ENCODE peak calls at places on chromosomes 2 and 18, in ten cellular contexts. W is transverse colon, J is adrenal gland, D is tibial nerve, G is A549, P is GM12891, L is IMR-90, Y is HCT116, I is testis, T is suprapubic skin. M is an unnamed sample.

GRCh38 chr2:70947556-70948184 is 12.0 kb downstream of the ATP6V1B1 start:
- DNase-seq in T (no peak), I (peak), L (peak), J (no peak), G (no peak), W (no peak), Y (peak), P (no peak), D (no peak), M (no peak)

GRCh38 chr2:134715932-134716643 is 2.7 kb downstream of the TMEM163 start:
- DNase-seq in P (no peak), T (no peak), J (no peak), I (no peak), D (no peak), W (no peak), G (no peak), Y (no peak), L (no peak), M (no peak)

GRCh38 chr2:207625014-207625755 is at the start of gene METTL21A:
- DNase-seq in Y (peak), J (peak), L (peak), P (peak), T (peak), W (peak), D (peak), I (peak), G (peak), M (peak)

GRCh38 chr2:183339311-183339710 is 215.1 kb downstream of the NUP35 start:
- DNase-seq in L (no peak), I (no peak), Y (no peak), D (no peak), T (no peak), W (no peak), J (no peak), G (no peak), P (no peak), M (no peak)

GRCh38 chr2:232568161-232568560 is 17.7 kb downstream of the EIF4E2 start:
- DNase-seq in L (peak), Y (peak), P (no peak), T (no peak), I (no peak), D (no peak), W (no peak), G (peak), J (peak), M (no peak)

GRCh38 chr2:100978582-100979051 is 23.5 kb upstream of the RPL31 start:
- DNase-seq in W (peak), J (no peak), G (no peak), T (peak), Y (no peak), L (peak), I (no peak), P (no peak), D (no peak), M (no peak)

GRCh38 chr18:75125359-75126331 is 83.3 kb downstream of the PTGR3 start:
- DNase-seq in T (peak), D (no peak), G (no peak), L (no peak), W (no peak), P (no peak), Y (no peak), J (no peak), I (no peak), M (no peak)

GRCh38 chr2:159890945-159891588 is 93.1 kb upstream of the CD302 start:
- DNase-seq in J (no peak), W (no peak), D (no peak), G (no peak), T (no peak), Y (no peak), I (no peak), L (no peak), P (no peak), M (no peak)

GRCh38 chr2:171244970-171245782 is 84.5 kb upstream of the TLK1 start:
- DNase-seq in J (no peak), W (no peak), L (peak), D (no peak), I (no peak), T (no peak), G (no peak), P (no peak), Y (no peak), M (no peak)

GRCh38 chr2:205684871-205685313 is 2.6 kb downstream of the NRP2 start:
- DNase-seq in D (no peak), L (peak), I (no peak), T (no peak), G (no peak), P (no peak), Y (no peak), W (no peak), J (peak), M (no peak)

GRCh38 chr18:3647636-3648035 is 197.7 kb downstream of the TGIF1 start:
- DNase-seq in T (no peak), G (no peak), Y (no peak), L (no peak), P (no peak), D (no peak), W (no peak), I (no peak), J (no peak), M (no peak)

GRCh38 chr2:171348056-171348455 is 85.7 kb downstream of the METTL8 start:
- DNase-seq in L (peak), G (no peak), T (no peak), W (no peak), I (no peak), Y (no peak), D (no peak), P (no peak), J (no peak), M (no peak)

GRCh38 chr18:35178260-35178659 is 62.6 kb upstream of the ZNF397 start:
- DNase-seq in W (no peak), Y (no peak), P (no peak), J (peak), D (no peak), T (no peak), L (peak), I (no peak), G (no peak), M (no peak)

GRCh38 chr18:52670903-52671302 is 330.9 kb downstream of the DCC start:
- DNase-seq in I (peak), Y (no peak), D (no peak), P (no peak), J (no peak), W (no peak), T (no peak), L (peak), G (peak), M (no peak)

GRCh38 chr2:165857881-165858280 is 63.8 kb upstream of the GALNT3 start:
- DNase-seq in G (no peak), P (no peak), L (peak), I (no peak), T (no peak), J (no peak), D (no peak), Y (no peak), W (no peak), M (no peak)

GRCh38 chr2:211329882-211330281 is 773.5 kb downstream of the CPS1 start:
- DNase-seq in J (no peak), W (no peak), Y (no peak), I (no peak), P (no peak), T (no peak), G (no peak), D (no peak), L (no peak), M (no peak)

GRCh38 chr2:43228782-43229659 is 2.6 kb upstream of the ZFP36L2 start:
- DNase-seq in L (no peak), T (no peak), J (no peak), I (no peak), Y (no peak), P (no peak), G (no peak), W (no peak), D (no peak), M (no peak)

GRCh38 chr2:136377423-136378382 is 259.8 kb upstream of the CXCR4 start:
- DNase-seq in J (no peak), Y (no peak), I (no peak), L (no peak), T (no peak), D (no peak), W (no peak), P (no peak), G (no peak), M (no peak)

GRCh38 chr2:192253692-192254091 is 59.0 kb upstream of the TMEFF2 start:
- DNase-seq in P (no peak), L (no peak), T (no peak), W (no peak), G (no peak), Y (no peak), J (no peak), D (no peak), I (no peak), M (no peak)

GRCh38 chr2:10835052-10835970 is 22.7 kb upstream of the PDIA6 start:
- DNase-seq in L (peak), W (peak), D (peak), T (no peak), J (peak), Y (peak), P (peak), I (peak), G (peak), M (peak)

GRCh38 chr2:230666885-230667712 is 45.5 kb upstream of the CAB39 start:
- DNase-seq in J (no peak), D (no peak), Y (no peak), L (peak), W (peak), P (no peak), T (no peak), I (no peak), G (no peak), M (no peak)

GRCh38 chr18:41378628-41379027 is 576.4 kb upstream of the PIK3C3 start:
- DNase-seq in G (no peak), P (no peak), W (no peak), J (no peak), T (no peak), L (peak), Y (no peak), D (no peak), I (no peak), M (no peak)

GRCh38 chr2:176976766-176977165 is 235.8 kb upstream of the HNRNPA3 start:
- DNase-seq in I (no peak), J (no peak), W (no peak), G (no peak), L (no peak), D (no peak), Y (no peak), T (no peak), P (no peak), M (no peak)

GRCh38 chr18:55334875-55335274 is 253.1 kb downstream of the TCF4 start:
- DNase-seq in J (no peak), P (no peak), Y (no peak), D (peak), I (peak), W (peak), T (no peak), L (no peak), G (no peak), M (no peak)

GRCh38 chr2:9918275-9918674 is 33.2 kb upstream of the GRHL1 start:
- DNase-seq in T (no peak), Y (no peak), P (no peak), D (no peak), W (no peak), J (no peak), L (peak), G (no peak), I (no peak), M (no peak)

GRCh38 chr2:218194880-218195279 is 22.1 kb upstream of the ARPC2 start:
- DNase-seq in P (no peak), I (no peak), D (no peak), Y (no peak), J (no peak), L (no peak), G (no peak), W (no peak), T (no peak), M (no peak)

GRCh38 chr2:102070058-102070642 is 72.4 kb upstream of the IL1R1 start:
- DNase-seq in P (no peak), D (peak), J (peak), T (no peak), W (peak), G (peak), L (peak), Y (no peak), I (peak), M (no peak)

GRCh38 chr18:23227729-23228075 is 92.4 kb downstream of the CABLES1 start:
- DNase-seq in W (no peak), I (no peak), Y (no peak), P (no peak), G (no peak), L (no peak), T (no peak), J (no peak), D (no peak), M (no peak)

GRCh38 chr2:19073522-19073921 is 284.9 kb downstream of the OSR1 start:
- DNase-seq in D (no peak), L (peak), P (no peak), T (no peak), J (no peak), W (no peak), G (peak), I (no peak), Y (peak), M (no peak)

GRCh38 chr2:111119004-111119846 is 1.5 kb upstream of the BCL2L11 start:
- DNase-seq in J (no peak), I (no peak), L (no peak), D (no peak), W (peak), P (no peak), T (peak), Y (no peak), G (no peak), M (no peak)

GRCh38 chr2:111119847-111120252 is 864 bp upstream of the BCL2L11 start:
- DNase-seq in T (no peak), D (no peak), L (no peak), J (no peak), I (no peak), W (peak), G (no peak), P (no peak), Y (no peak), M (no peak)

GRCh38 chr2:111121873-111122630 is 1.3 kb downstream of the BCL2L11 start:
- DNase-seq in Y (peak), I (peak), W (peak), D (peak), L (peak), G (peak), T (peak), P (no peak), J (peak), M (peak)

GRCh38 chr2:111121028-111121872 is 536 bp downstream of the BCL2L11 start:
- DNase-seq in G (no peak), T (peak), J (peak), Y (no peak), D (peak), P (no peak), L (no peak), I (peak), W (peak), M (no peak)

DNA sequence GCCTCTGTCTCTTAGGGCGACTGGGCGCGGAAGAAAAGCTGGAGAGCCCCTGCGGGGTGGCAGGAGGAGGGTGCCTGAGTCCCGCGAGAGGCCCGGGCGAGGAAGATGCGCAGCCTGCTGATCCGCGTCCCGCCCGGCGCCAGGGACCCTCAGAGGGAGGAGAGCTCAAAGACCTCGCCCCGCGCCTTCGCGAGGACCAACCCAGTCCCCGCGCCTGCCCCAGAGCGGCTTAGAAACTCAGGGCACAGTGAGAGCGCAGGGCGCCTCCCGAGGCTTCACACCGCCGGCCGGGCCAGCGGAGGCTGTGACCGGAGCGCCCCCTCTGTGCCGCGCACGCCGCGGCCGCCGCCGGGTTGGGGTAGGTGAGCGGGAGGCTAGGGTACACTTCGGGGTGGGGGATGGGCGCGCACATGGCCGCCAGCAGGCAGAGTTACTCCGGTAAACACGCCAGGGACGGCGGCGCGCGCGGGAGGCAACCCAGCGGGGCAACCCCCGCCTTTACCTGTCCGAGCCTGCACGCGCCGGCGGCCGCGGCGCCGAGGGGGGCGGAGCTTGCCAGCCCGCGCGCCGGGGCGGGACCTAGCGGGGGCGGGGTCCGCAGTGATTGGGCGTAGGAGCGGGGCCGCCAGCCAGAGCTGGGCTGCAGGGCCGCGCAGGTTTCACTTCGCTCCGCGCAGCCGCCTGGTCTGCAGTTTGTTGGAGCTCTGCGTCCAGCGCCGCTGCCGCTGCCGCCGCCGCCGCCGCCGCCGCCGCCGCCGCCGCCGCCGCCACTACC is at the start of gene BCL2L11:
- DNase-seq in I (peak), J (peak), P (peak), Y (peak), G (peak), L (peak), D (peak), W (peak), T (peak), M (peak)
- TF ChIP-seq POLR2A in I (peak), J (peak), P (no peak), Y (peak), G (peak), L (peak), D (peak), W (peak), T (peak), M (peak)

GRCh38 chr2:64453710-64454315 is at the start of gene LGALSL:
- DNase-seq in G (peak), L (peak), I (peak), Y (peak), J (peak), W (peak), T (peak), P (peak), D (peak), M (peak)
- TF ChIP-seq POLR2A in G (no peak), L (no peak), I (no peak), Y (peak), J (peak), W (peak), T (no peak), P (no peak), D (peak), M (peak)

GRCh38 chr18:79679552-79680099 is at the start of gene CTDP1:
- DNase-seq in G (peak), T (peak), L (peak), D (peak), Y (peak), P (peak), W (peak), J (peak), I (peak), M (peak)

GRCh38 chr18:79680891-79681339 is 1.3 kb downstream of the CTDP1 start:
- DNase-seq in P (no peak), L (no peak), J (peak), G (no peak), T (no peak), W (peak), I (no peak), Y (no peak), D (no peak), M (no peak)

GRCh38 chr18:79681484-79682387 is 2.1 kb downstream of the CTDP1 start:
- DNase-seq in I (no peak), P (no peak), J (no peak), G (no peak), W (peak), T (no peak), L (no peak), D (no peak), Y (no peak), M (no peak)

GRCh38 chr18:79678665-79679551 is 695 bp upstream of the CTDP1 start:
- DNase-seq in W (peak), L (peak), P (peak), D (peak), T (peak), I (peak), Y (peak), J (peak), G (peak), M (peak)

DNA sequence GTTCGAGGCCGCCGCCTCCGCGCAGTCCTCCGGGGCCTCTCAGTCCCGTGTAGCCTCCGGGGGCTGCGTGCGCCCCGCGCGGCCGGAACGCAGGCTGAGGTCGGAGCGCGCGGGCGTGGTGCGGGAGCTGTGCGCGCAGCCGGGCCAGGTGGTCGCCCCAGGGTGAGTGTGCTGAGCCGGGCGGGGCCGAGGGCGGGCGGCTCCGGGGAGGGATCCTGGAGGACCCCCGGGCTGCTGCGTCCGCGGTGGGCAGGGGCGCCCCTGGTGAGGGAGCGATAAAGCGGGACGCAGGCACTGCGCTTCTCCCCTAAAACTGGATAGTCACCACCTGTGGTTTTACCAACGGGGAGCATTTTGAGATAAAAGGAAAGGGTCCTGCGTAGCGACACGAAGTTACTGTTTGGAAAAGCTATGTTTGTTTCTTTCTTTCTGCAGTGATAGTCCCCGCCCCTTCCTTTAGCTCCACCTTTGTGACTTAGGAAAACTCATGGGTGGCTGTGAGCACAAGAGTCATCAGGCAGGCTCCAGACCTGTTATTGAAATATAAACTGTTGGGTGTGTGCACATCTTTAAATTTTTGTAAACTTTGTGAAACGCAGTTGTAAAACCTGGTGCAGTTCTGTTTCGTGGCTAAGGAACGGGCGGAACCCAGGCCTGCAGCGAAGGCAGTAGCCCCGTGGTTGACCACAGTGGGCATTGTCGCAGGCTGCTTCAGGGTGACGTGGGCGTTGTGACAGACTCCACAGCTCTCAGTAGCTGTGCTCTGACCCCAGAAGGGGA is 687 bp downstream of the CTDP1 start:
- DNase-seq in J (peak), G (peak), Y (no peak), I (peak), P (no peak), D (peak), T (no peak), W (peak), L (peak), M (no peak)
- TF ChIP-seq POLR2A in J (peak), G (no peak), Y (no peak), I (no peak), P (no peak), D (no peak), T (no peak), W (peak), L (no peak), M (no peak)

DNA sequence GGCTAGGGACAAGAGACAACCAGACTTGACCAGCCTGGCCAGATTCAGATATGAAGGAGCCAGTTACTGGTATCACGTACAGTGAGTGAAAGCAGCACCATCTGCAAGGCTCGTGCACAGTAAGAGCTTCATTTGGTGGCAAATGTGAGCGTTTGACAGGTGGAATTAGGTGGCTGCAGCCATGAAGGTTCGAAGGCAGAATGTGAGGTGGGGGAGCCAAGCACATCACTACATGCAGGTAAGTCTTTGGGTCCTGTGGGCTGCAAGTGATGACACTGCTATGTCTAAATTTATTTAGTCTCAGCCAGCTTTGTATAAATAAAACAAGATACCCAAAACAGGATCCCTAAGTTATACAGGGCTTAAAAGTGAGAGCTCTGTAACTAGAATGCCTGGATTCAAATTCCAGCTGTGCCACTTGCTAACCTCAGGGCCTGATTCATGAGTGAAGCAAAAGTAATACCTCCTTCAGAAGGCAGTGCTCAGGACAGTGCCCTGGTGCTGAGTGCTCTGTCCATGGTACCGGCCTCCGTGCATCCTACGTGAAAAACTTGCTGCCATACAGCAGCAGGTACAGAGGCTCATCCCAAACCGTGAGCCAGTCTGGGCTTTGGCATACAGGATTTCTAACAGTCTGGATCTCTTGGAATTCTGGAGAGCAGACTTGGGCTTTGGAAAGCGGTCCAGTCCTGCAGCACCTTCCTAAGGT is 18.6 kb downstream of the DDX18 start:
- DNase-seq in L (peak), D (no peak), T (no peak), I (peak), Y (no peak), W (no peak), G (no peak), P (no peak), J (no peak), M (no peak)
- TF ChIP-seq POLR2A in L (no peak), D (no peak), T (no peak), I (no peak), Y (no peak), W (no peak), G (no peak), P (no peak), J (no peak), M (no peak)

M was measured in GM12892.